ENCODE peak calls at places on chromosomes 13 and 19, in eight cellular contexts. W is iPS-NIHi11; K is mesothelial cell of epicardium; O is GM19239; F is Peyer's patch; T is stimulated activated CD4-positive, alpha-beta T cell treated with anti-CD3 and anti-CD28 coated beads, Interleukin-12 subunit alpha, Interleukin-12 subunit beta, amount 100 ng/mL, for 48 hours; C is activated CD4-positive, alpha-beta T cell treated with anti-CD3 and anti-CD28 coated beads, Interleukin-2, amount 50 U/mL, for 4 hours; L is C1 segment of cervical spinal cord. X is an unnamed sample.

GRCh38 chr13:20193142-20193923 is 595 bp upstream of the GJB2 start:
- DNase-seq in W (no peak), K (no peak), O (no peak), F (no peak), T (no peak), C (no peak), L (no peak), X (no peak)

GRCh38 chr19:52343548-52343947 is 7.5 kb downstream of the ZNF610 start:
- DNase-seq in W (peak), K (peak), O (no peak), F (no peak), T (peak), C (peak), L (no peak), X (peak)

GRCh38 chr19:18612772-18613588 is at the start of gene TMEM59L:
- DNase-seq in W (peak), K (no peak), O (no peak), F (no peak), T (no peak), C (peak), L (no peak), X (no peak)

GRCh38 chr19:17837972-17838371 is 9.8 kb downstream of the JAK3 start:
- DNase-seq in W (no peak), K (no peak), O (no peak), F (no peak), T (no peak), C (no peak), L (no peak), X (no peak)

GRCh38 chr19:15595069-15595468 is 19.9 kb upstream of the CYP4F8 start:
- DNase-seq in W (no peak), K (no peak), O (no peak), F (no peak), T (no peak), C (no peak), L (no peak), X (peak)

GRCh38 chr19:41443813-41444455 is 978 bp downstream of the ERICH4 start:
- DNase-seq in W (no peak), K (no peak), O (no peak), F (no peak), T (no peak), C (no peak), L (no peak), X (no peak)

GRCh38 chr13:109156181-109156935 is 526.9 kb downstream of the MYO16 start:
- DNase-seq in W (no peak), K (no peak), O (no peak), F (no peak), T (no peak), C (no peak), L (no peak), X (peak)

GRCh38 chr19:48190288-48191284 is 20.1 kb downstream of the ZSWIM9 start:
- DNase-seq in W (peak), K (peak), O (no peak), F (no peak), T (no peak), C (peak), L (no peak), X (peak)

GRCh38 chr13:91144054-91144453 is 203.4 kb upstream of the MIR17HG start:
- DNase-seq in W (no peak), K (no peak), O (no peak), F (no peak), T (no peak), C (no peak), L (no peak), X (no peak)

GRCh38 chr19:2887391-2887914 is 13.3 kb upstream of the ZNF57 start:
- DNase-seq in W (peak), K (no peak), O (peak), F (no peak), T (no peak), C (no peak), L (no peak), X (peak)

GRCh38 chr19:28843771-28844492 is 369.0 kb downstream of the UQCRFS1 start:
- DNase-seq in W (no peak), K (no peak), O (no peak), F (no peak), T (no peak), C (no peak), L (no peak), X (peak)

GRCh38 chr19:19334989-19335344 is 14.3 kb downstream of the MAU2 start:
- DNase-seq in W (no peak), K (no peak), O (no peak), F (no peak), T (no peak), C (no peak), L (no peak), X (no peak)

GRCh38 chr19:4103073-4103418 is 20.9 kb downstream of the MAP2K2 start:
- DNase-seq in W (no peak), K (no peak), O (no peak), F (no peak), T (no peak), C (no peak), L (no peak), X (peak)

X was measured in kidney tubule cell.